ENCODE peak calls at places on chromosomes 16 and 17, in eight cellular contexts. One of them, this sample, is unnamed.

GRCh38 chr17:19646788-19647696 is 1.5 kb upstream of the ALDH3A2 start:
- DNase-seq in right lobe of liver: no peak
- DNase-seq in NCI-H1694 treated with DMSO at 0.1 percent for 48 hours: no peak
- DNase-seq in amniotic stem cell: no peak
- DNase-seq in left ventricle myocardium inferior: no peak
- DNase-seq in head of caudate nucleus: no peak
- DNase-seq in NCI-H2081: no peak
- DNase-seq in effector memory CD8-positive, alpha-beta T cell: no peak
- DNase-seq in this sample: peak

GRCh38 chr17:9512323-9513168 is 63.1 kb downstream of the STX8 start:
- DNase-seq in right lobe of liver: no peak
- DNase-seq in NCI-H1694 treated with DMSO at 0.1 percent for 48 hours: no peak
- DNase-seq in amniotic stem cell: no peak
- DNase-seq in left ventricle myocardium inferior: no peak
- DNase-seq in head of caudate nucleus: no peak
- DNase-seq in NCI-H2081: no peak
- DNase-seq in effector memory CD8-positive, alpha-beta T cell: no peak
- DNase-seq in this sample: no peak

GRCh38 chr17:65931246-65932149 is 260.4 kb downstream of the CEP112 start:
- DNase-seq in right lobe of liver: no peak
- DNase-seq in NCI-H1694 treated with DMSO at 0.1 percent for 48 hours: no peak
- DNase-seq in amniotic stem cell: no peak
- DNase-seq in left ventricle myocardium inferior: peak
- DNase-seq in head of caudate nucleus: no peak
- DNase-seq in NCI-H2081: no peak
- DNase-seq in effector memory CD8-positive, alpha-beta T cell: no peak
- DNase-seq in this sample: no peak

GRCh38 chr17:51085150-51085805 is 35.4 kb downstream of the SPAG9 start:
- DNase-seq in right lobe of liver: no peak
- DNase-seq in NCI-H1694 treated with DMSO at 0.1 percent for 48 hours: no peak
- DNase-seq in amniotic stem cell: no peak
- DNase-seq in left ventricle myocardium inferior: no peak
- DNase-seq in head of caudate nucleus: no peak
- DNase-seq in NCI-H2081: no peak
- DNase-seq in effector memory CD8-positive, alpha-beta T cell: no peak
- DNase-seq in this sample: no peak

GRCh38 chr16:31525113-31525512 is 2.6 kb upstream of the AHSP start:
- DNase-seq in right lobe of liver: no peak
- DNase-seq in NCI-H1694 treated with DMSO at 0.1 percent for 48 hours: no peak
- DNase-seq in amniotic stem cell: no peak
- DNase-seq in left ventricle myocardium inferior: no peak
- DNase-seq in head of caudate nucleus: no peak
- DNase-seq in NCI-H2081: no peak
- DNase-seq in effector memory CD8-positive, alpha-beta T cell: no peak
- DNase-seq in this sample: no peak

GRCh38 chr17:413706-414440 is 61.3 kb upstream of the RPH3AL start:
- DNase-seq in right lobe of liver: no peak
- DNase-seq in NCI-H1694 treated with DMSO at 0.1 percent for 48 hours: no peak
- DNase-seq in amniotic stem cell: no peak
- DNase-seq in left ventricle myocardium inferior: no peak
- DNase-seq in head of caudate nucleus: no peak
- DNase-seq in NCI-H2081: no peak
- DNase-seq in effector memory CD8-positive, alpha-beta T cell: no peak
- DNase-seq in this sample: no peak

GRCh38 chr16:15529673-15530072 is 95.3 kb downstream of the BMERB1 start:
- DNase-seq in right lobe of liver: no peak
- DNase-seq in NCI-H1694 treated with DMSO at 0.1 percent for 48 hours: no peak
- DNase-seq in amniotic stem cell: no peak
- DNase-seq in left ventricle myocardium inferior: no peak
- DNase-seq in head of caudate nucleus: no peak
- DNase-seq in NCI-H2081: no peak
- DNase-seq in effector memory CD8-positive, alpha-beta T cell: no peak
- DNase-seq in this sample: no peak

GRCh38 chr17:64618848-64619247 is 43.3 kb downstream of the SMURF2 start:
- DNase-seq in right lobe of liver: no peak
- DNase-seq in NCI-H1694 treated with DMSO at 0.1 percent for 48 hours: no peak
- DNase-seq in amniotic stem cell: no peak
- DNase-seq in left ventricle myocardium inferior: no peak
- DNase-seq in head of caudate nucleus: no peak
- DNase-seq in NCI-H2081: no peak
- DNase-seq in effector memory CD8-positive, alpha-beta T cell: no peak
- DNase-seq in this sample: no peak

GRCh38 chr16:86299882-86300490 is 210.3 kb upstream of the FOXF1 start:
- DNase-seq in right lobe of liver: no peak
- DNase-seq in NCI-H1694 treated with DMSO at 0.1 percent for 48 hours: no peak
- DNase-seq in amniotic stem cell: no peak
- DNase-seq in left ventricle myocardium inferior: no peak
- DNase-seq in head of caudate nucleus: no peak
- DNase-seq in NCI-H2081: no peak
- DNase-seq in effector memory CD8-positive, alpha-beta T cell: no peak
- DNase-seq in this sample: no peak